ENCODE peak calls at places on chromosomes 3 and 15, in six cellular contexts. G is T-helper 1 cell; D is activated CD8-positive, alpha-beta memory T cell treated with anti-CD3 and anti-CD28 coated beads for 48 hours; Z is T-helper 2 cell; M is substantia nigra; K is ovary. U is an unnamed sample.

GRCh38 chr3:35643391-35643790 is 4.1 kb downstream of the ARPP21 start:
- DNase-seq in G (no peak), D (no peak), Z (no peak), M (no peak), K (no peak), U (no peak)

GRCh38 chr3:99167016-99167415 is 265.5 kb upstream of the DCBLD2 start:
- DNase-seq in G (no peak), D (no peak), Z (no peak), M (no peak), K (no peak), U (no peak)

GRCh38 chr3:180417241-180417640 is 184.7 kb upstream of the TTC14 start:
- DNase-seq in G (no peak), D (no peak), Z (no peak), M (no peak), K (no peak), U (no peak)

GRCh38 chr3:77342688-77343087 is 302.8 kb downstream of the ROBO2 start:
- DNase-seq in G (no peak), D (no peak), Z (no peak), M (no peak), K (no peak), U (no peak)

GRCh38 chr3:142987080-142987700 is 14.2 kb upstream of the U2SURP start:
- DNase-seq in G (no peak), D (no peak), Z (no peak), M (no peak), K (no peak), U (no peak)

GRCh38 chr15:74333093-74333492 is 34.4 kb downstream of the CYP11A1 start:
- DNase-seq in G (no peak), D (no peak), Z (no peak), M (no peak), K (no peak), U (no peak)

GRCh38 chr15:81312790-81313543 is 11.0 kb downstream of the STARD5 start:
- DNase-seq in G (no peak), D (no peak), Z (no peak), M (no peak), K (peak), U (no peak)

GRCh38 chr3:194598771-194599557 is 34.3 kb downstream of the TMEM44 start:
- DNase-seq in G (no peak), D (no peak), Z (no peak), M (no peak), K (no peak), U (no peak)

GRCh38 chr3:13019243-13019701 is 54.0 kb downstream of the IQSEC1 start:
- DNase-seq in G (no peak), D (no peak), Z (no peak), M (no peak), K (peak), U (peak)

GRCh38 chr15:60507596-60508424 is 28.9 kb upstream of the ICE2 start:
- DNase-seq in G (peak), D (no peak), Z (no peak), M (no peak), K (no peak), U (no peak)

GRCh38 chr15:99729920-99730319 is 3.3 kb downstream of the LYSMD4 start:
- DNase-seq in G (no peak), D (no peak), Z (no peak), M (peak), K (peak), U (no peak)

GRCh38 chr3:124483915-124484470 is 246.3 kb upstream of the UMPS start:
- DNase-seq in G (no peak), D (no peak), Z (no peak), M (no peak), K (no peak), U (no peak)

GRCh38 chr3:51703776-51704510 is 2.9 kb upstream of the GRM2 start:
- DNase-seq in G (no peak), D (no peak), Z (no peak), M (no peak), K (no peak), U (no peak)

GRCh38 chr3:122003112-122003511 is 18.9 kb downstream of the ILDR1 start:
- DNase-seq in G (no peak), D (no peak), Z (no peak), M (no peak), K (no peak), U (no peak)